ENCODE peak calls at places on chromosomes 13 and 19, in five cellular contexts. P is foreskin keratinocyte; T is stimulated activated CD4-positive, alpha-beta T cell treated with anti-CD3 and anti-CD28 coated beads, TNF-alpha, amount 100 ng/mL, for 48 hours; O is stomach; C is coronary artery. I is an unnamed sample.

GRCh38 chr13:112732679-112733078 is 42.8 kb downstream of the ATP11A start:
- DNase-seq in P (no peak), T (no peak), O (no peak), C (no peak), I (no peak)

GRCh38 chr19:4130635-4131438 is 6.9 kb upstream of the MAP2K2 start:
- DNase-seq in P (peak; percentile 69), T (no peak), O (no peak), C (no peak), I (peak; percentile 21)

GRCh38 chr13:110412132-110412912 is 105.2 kb downstream of the COL4A2 start:
- DNase-seq in P (peak; percentile 92), T (peak; percentile 51), O (peak; percentile 74), C (peak; percentile 96), I (peak; percentile 94)

GRCh38 chr13:31765441-31765840 is 26.1 kb downstream of the RXFP2 start:
- DNase-seq in P (no peak), T (no peak), O (no peak), C (no peak), I (no peak)

GRCh38 chr13:85141425-85141824 is 657.8 kb downstream of the SLITRK6 start:
- DNase-seq in P (no peak), T (no peak), O (no peak), C (no peak), I (no peak)

GRCh38 chr19:3218037-3218661 is 6.3 kb upstream of the CELF5 start:
- DNase-seq in P (no peak), T (no peak), O (no peak), C (no peak), I (no peak)

GRCh38 chr13:49995535-49996165 is 1.2 kb upstream of the TRIM13 start:
- DNase-seq in P (no peak), T (no peak), O (no peak), C (no peak), I (peak; percentile 11)

GRCh38 chr13:93344048-93344447 is 117.4 kb downstream of the GPC6 start:
- DNase-seq in P (no peak), T (no peak), O (no peak), C (no peak), I (no peak)

GRCh38 chr19:3275583-3276340 is 51.3 kb downstream of the CELF5 start:
- DNase-seq in P (peak; percentile 53), T (peak; percentile 98), O (peak; percentile 84), C (no peak), I (peak; percentile 83)

GRCh38 chr19:53389591-53390377 is 5.2 kb upstream of the ZNF765 start:
- DNase-seq in P (no peak), T (no peak), O (no peak), C (no peak), I (peak; percentile 41)

GRCh38 chr13:24267283-24267682 is 42.1 kb upstream of the C1QTNF9 start:
- DNase-seq in P (no peak), T (no peak), O (no peak), C (peak; percentile 22), I (no peak)

GRCh38 chr19:11264452-11265176 is 2.3 kb upstream of the DOCK6 start:
- DNase-seq in P (peak; percentile 59), T (no peak), O (peak; percentile 84), C (no peak), I (peak; percentile 69)

GRCh38 chr13:76646946-76647345 is 239.3 kb downstream of the KCTD12 start:
- DNase-seq in P (no peak), T (no peak), O (no peak), C (no peak), I (no peak)

GRCh38 chr19:55024111-55024510 is 14.0 kb downstream of the GP6 start:
- DNase-seq in P (no peak), T (no peak), O (no peak), C (no peak), I (no peak)

GRCh38 chr19:55355213-55355821 is 798 bp upstream of the COX6B2 start:
- DNase-seq in P (peak; percentile 86), T (no peak), O (no peak), C (no peak), I (peak; percentile 73)

GRCh38 chr19:7953060-7953459 is 9.6 kb upstream of the TIMM44 start:
- DNase-seq in P (peak; percentile 49), T (no peak), O (no peak), C (no peak), I (no peak)

GRCh38 chr19:2221250-2221831 is 14.8 kb downstream of the PLEKHJ1 start:
- DNase-seq in P (no peak), T (no peak), O (no peak), C (no peak), I (no peak)

GRCh38 chr13:43154083-43154739 is 130.8 kb downstream of the DNAJC15 start:
- DNase-seq in P (no peak), T (no peak), O (no peak), C (no peak), I (no peak)

GRCh38 chr19:17073869-17074627 is 1.2 kb downstream of the HAUS8 start:
- DNase-seq in P (no peak), T (no peak), O (no peak), C (no peak), I (peak; percentile 74)